ENCODE peak calls at places on chromosome X, in six cellular contexts. E, S, R, U, G and A are unnamed samples.

GRCh38 chrX:136691028-136691809 is 43.3 kb downstream of the CD40LG start:
- DNase-seq in G (no peak), R (no peak), S (peak), U (peak), E (no peak), A (no peak)

GRCh38 chrX:154365052-154365600 is 9.3 kb downstream of the FLNA start:
- DNase-seq in U (no peak), S (no peak), E (no peak), R (no peak), G (no peak), A (no peak)

GRCh38 chrX:13109811-13110210 is 65.4 kb upstream of the FAM9C start:
- DNase-seq in G (no peak), S (peak), R (no peak), E (no peak), U (no peak), A (no peak)

GRCh38 chrX:55709735-55710134 is 7.8 kb upstream of the RRAGB start:
- DNase-seq in R (no peak), G (no peak), S (peak), E (no peak), U (no peak), A (no peak)

GRCh38 chrX:134542485-134542884 is 82.5 kb downstream of the HPRT1 start:
- DNase-seq in U (no peak), S (peak), E (no peak), G (no peak), R (no peak), A (no peak)

GRCh38 chrX:47918274-47918673 is 81.6 kb downstream of the ZNF81 start:
- DNase-seq in G (no peak), S (no peak), E (no peak), U (no peak), R (no peak), A (no peak)

GRCh38 chrX:103999234-103999633 is 14.3 kb downstream of the H2BW1 start:
- DNase-seq in U (no peak), S (no peak), G (no peak), E (no peak), R (no peak), A (no peak)

GRCh38 chrX:71178908-71179307 is 34.3 kb downstream of the NLGN3 start:
- DNase-seq in G (peak), U (peak), R (peak), S (peak), E (peak), A (no peak)

GRCh38 chrX:31269914-31270313 is 198.1 kb upstream of the FTHL17 start:
- DNase-seq in E (no peak), U (no peak), S (no peak), G (no peak), R (no peak), A (no peak)

GRCh38 chrX:41110801-41111625 is 25.8 kb downstream of the USP9X start:
- DNase-seq in S (no peak), E (no peak), G (no peak), R (no peak), U (no peak), A (no peak)

GRCh38 chrX:40333344-40333743 is 235.6 kb upstream of the BCOR start:
- DNase-seq in U (no peak), G (no peak), R (no peak), E (no peak), S (no peak), A (no peak)

GRCh38 chrX:64093761-64094160 is 111.7 kb downstream of the AMER1 start:
- DNase-seq in E (no peak), R (no peak), S (peak), U (no peak), G (no peak), A (no peak)

GRCh38 chrX:123173833-123174232 is 10.2 kb upstream of the GRIA3 start:
- DNase-seq in R (no peak), E (no peak), U (no peak), S (peak), G (no peak), A (no peak)

GRCh38 chrX:45697591-45697990 is 496.9 kb upstream of the DIPK2B start:
- DNase-seq in R (no peak), U (no peak), S (peak), G (peak), E (no peak), A (no peak)